ENCODE peak calls at places on chromosomes 3 and 15, in ten cellular contexts. D is epithelial cell of esophagus, Q is fibroblast of pulmonary artery, I is GM12865, M is cardiac muscle cell, P is fibroblast of lung, O is prostate gland, S is psoas muscle, J is A549, W is AG09309. V is an unnamed sample.

GRCh38 chr3:141894524-141895176 is 18.2 kb downstream of the ATP1B3 start:
- DNase-seq in D (peak), Q (peak), I (no peak), M (no peak), P (peak), O (no peak), S (no peak), J (peak), W (peak), V (peak)

GRCh38 chr3:149638401-149639092 is 19.3 kb downstream of the WWTR1 start:
- DNase-seq in D (peak), Q (no peak), I (no peak), M (no peak), P (peak), O (peak), S (no peak), J (no peak), W (no peak), V (no peak)

GRCh38 chr3:71372911-71373637 is 210.5 kb downstream of the FOXP1 start:
- DNase-seq in D (no peak), Q (no peak), I (no peak), M (no peak), P (no peak), O (no peak), S (no peak), J (no peak), W (no peak), V (no peak)

GRCh38 chr15:67149859-67150824 is 84.7 kb downstream of the SMAD3 start:
- DNase-seq in D (peak), Q (peak), I (peak), M (no peak), P (peak), O (no peak), S (peak), J (peak), W (peak), V (peak)

GRCh38 chr3:25119682-25120081 is 308.4 kb upstream of the RARB start:
- DNase-seq in D (no peak), Q (no peak), I (no peak), M (no peak), P (no peak), O (no peak), S (no peak), J (no peak), W (no peak), V (no peak)

GRCh38 chr15:63398456-63398855 is 16.8 kb upstream of the CA12 start:
- DNase-seq in D (no peak), Q (no peak), I (no peak), M (no peak), P (no peak), O (no peak), S (no peak), J (no peak), W (no peak), V (no peak)

GRCh38 chr3:109081746-109082510 is 36.0 kb downstream of the MORC1 start:
- DNase-seq in D (peak), Q (peak), I (peak), M (peak), P (peak), O (peak), S (no peak), J (peak), W (no peak), V (peak)

GRCh38 chr3:175940881-175941280 is 1081.7 kb downstream of the NAALADL2 start:
- DNase-seq in D (peak), Q (no peak), I (peak), M (no peak), P (no peak), O (no peak), S (no peak), J (peak), W (no peak), V (peak)

GRCh38 chr15:52804526-52805081 is 14.5 kb upstream of the ONECUT1 start:
- DNase-seq in D (no peak), Q (no peak), I (no peak), M (no peak), P (no peak), O (no peak), S (no peak), J (no peak), W (no peak), V (no peak)

GRCh38 chr3:8967553-8967952 is 4.3 kb upstream of the RAD18 start:
- DNase-seq in D (no peak), Q (no peak), I (no peak), M (no peak), P (no peak), O (no peak), S (no peak), J (no peak), W (no peak), V (no peak)

GRCh38 chr3:158916111-158916510 is 114.3 kb downstream of the MFSD1 start:
- DNase-seq in D (no peak), Q (no peak), I (no peak), M (no peak), P (no peak), O (no peak), S (no peak), J (no peak), W (no peak), V (no peak)

GRCh38 chr15:73897441-73898261 is 24.3 kb downstream of the TBC1D21 start:
- DNase-seq in D (peak), Q (peak), I (peak), M (peak), P (peak), O (no peak), S (peak), J (peak), W (peak), V (peak)

GRCh38 chr3:56858331-56858730 is 56.6 kb upstream of the ARHGEF3 start:
- DNase-seq in D (no peak), Q (no peak), I (no peak), M (no peak), P (no peak), O (peak), S (no peak), J (no peak), W (no peak), V (no peak)

GRCh38 chr3:147447224-147447623 is 38.1 kb downstream of the ZIC1 start:
- DNase-seq in D (no peak), Q (no peak), I (no peak), M (no peak), P (no peak), O (no peak), S (no peak), J (no peak), W (no peak), V (no peak)

GRCh38 chr3:37715358-37715757 is 146.3 kb upstream of the CTDSPL start:
- DNase-seq in D (no peak), Q (no peak), I (no peak), M (no peak), P (no peak), O (no peak), S (no peak), J (no peak), W (no peak), V (no peak)

GRCh38 chr3:61627768-61628185 is 66.4 kb downstream of the PTPRG start:
- DNase-seq in D (peak), Q (peak), I (no peak), M (no peak), P (peak), O (no peak), S (no peak), J (peak), W (peak), V (peak)

GRCh38 chr15:35320158-35320780 is 225.7 kb downstream of the DPH6 start:
- DNase-seq in D (no peak), Q (no peak), I (no peak), M (no peak), P (no peak), O (no peak), S (no peak), J (no peak), W (no peak), V (no peak)

GRCh38 chr3:49501258-49501609 is 31.2 kb downstream of the DAG1 start:
- DNase-seq in D (no peak), Q (no peak), I (no peak), M (no peak), P (no peak), O (no peak), S (peak), J (no peak), W (no peak), V (no peak)

GRCh38 chr3:159907828-159908227 is 80.8 kb upstream of the IL12A start:
- DNase-seq in D (no peak), Q (no peak), I (peak), M (no peak), P (no peak), O (no peak), S (no peak), J (no peak), W (no peak), V (no peak)

GRCh38 chr15:94135748-94136147 is 95.6 kb upstream of the MCTP2 start:
- DNase-seq in D (peak), Q (no peak), I (peak), M (no peak), P (no peak), O (no peak), S (no peak), J (peak), W (no peak), V (peak)

GRCh38 chr3:119176778-119177177 is 3.4 kb downstream of the UPK1B start:
- DNase-seq in D (no peak), Q (no peak), I (no peak), M (no peak), P (no peak), O (no peak), S (no peak), J (no peak), W (no peak), V (no peak)

GRCh38 chr3:1535361-1535760 is 442.5 kb downstream of the CNTN6 start:
- DNase-seq in D (no peak), Q (no peak), I (no peak), M (no peak), P (no peak), O (no peak), S (no peak), J (no peak), W (no peak), V (no peak)

GRCh38 chr15:79463043-79463780 is 31.1 kb downstream of the MINAR1 start:
- DNase-seq in D (no peak), Q (no peak), I (no peak), M (no peak), P (no peak), O (no peak), S (no peak), J (no peak), W (no peak), V (no peak)

GRCh38 chr15:55968923-55969322 is 24.5 kb downstream of the NEDD4 start:
- DNase-seq in D (no peak), Q (no peak), I (no peak), M (no peak), P (no peak), O (no peak), S (no peak), J (no peak), W (no peak), V (no peak)

GRCh38 chr3:19948192-19948591 is 1.3 kb downstream of the RAB5A start:
- DNase-seq in D (no peak), Q (no peak), I (no peak), M (no peak), P (no peak), O (no peak), S (no peak), J (no peak), W (no peak), V (no peak)

GRCh38 chr3:45910892-45911291 is 24.5 kb downstream of the CCR9 start:
- DNase-seq in D (no peak), Q (no peak), I (no peak), M (no peak), P (no peak), O (no peak), S (no peak), J (no peak), W (no peak), V (no peak)

GRCh38 chr3:72265661-72266370 is 480.9 kb upstream of the PROK2 start:
- DNase-seq in D (no peak), Q (no peak), I (peak), M (no peak), P (peak), O (no peak), S (no peak), J (no peak), W (no peak), V (no peak)

GRCh38 chr3:145943994-145944393 is 217.0 kb downstream of the PLOD2 start:
- DNase-seq in D (no peak), Q (no peak), I (no peak), M (no peak), P (no peak), O (no peak), S (no peak), J (no peak), W (no peak), V (no peak)

GRCh38 chr3:195100903-195101591 is 169.9 kb downstream of the XXYLT1 start:
- DNase-seq in D (peak), Q (peak), I (peak), M (no peak), P (peak), O (peak), S (no peak), J (no peak), W (peak), V (peak)

GRCh38 chr15:52331490-52332240 is 36.1 kb upstream of the MYO5C start:
- DNase-seq in D (peak), Q (peak), I (peak), M (peak), P (peak), O (peak), S (no peak), J (peak), W (no peak), V (peak)

GRCh38 chr3:186824430-186825139 is 17.9 kb upstream of the ADIPOQ start:
- DNase-seq in D (no peak), Q (no peak), I (no peak), M (no peak), P (no peak), O (no peak), S (no peak), J (no peak), W (no peak), V (no peak)
- TF ChIP-seq CTCF in D (no peak), Q (no peak), I (no peak), M (no peak), P (no peak), O (no peak), S (no peak), J (no peak), W (no peak), V (no peak)

GRCh38 chr3:22617372-22617771 is 585.8 kb upstream of the UBE2E2 start:
- DNase-seq in D (no peak), Q (no peak), I (no peak), M (no peak), P (no peak), O (no peak), S (no peak), J (no peak), W (no peak), V (no peak)
- H3K4me3 ChIP-seq in D (no peak), Q (no peak), I (no peak), M (no peak), P (no peak), O (no peak), S (no peak), J (no peak), W (no peak), V (no peak)

DNA sequence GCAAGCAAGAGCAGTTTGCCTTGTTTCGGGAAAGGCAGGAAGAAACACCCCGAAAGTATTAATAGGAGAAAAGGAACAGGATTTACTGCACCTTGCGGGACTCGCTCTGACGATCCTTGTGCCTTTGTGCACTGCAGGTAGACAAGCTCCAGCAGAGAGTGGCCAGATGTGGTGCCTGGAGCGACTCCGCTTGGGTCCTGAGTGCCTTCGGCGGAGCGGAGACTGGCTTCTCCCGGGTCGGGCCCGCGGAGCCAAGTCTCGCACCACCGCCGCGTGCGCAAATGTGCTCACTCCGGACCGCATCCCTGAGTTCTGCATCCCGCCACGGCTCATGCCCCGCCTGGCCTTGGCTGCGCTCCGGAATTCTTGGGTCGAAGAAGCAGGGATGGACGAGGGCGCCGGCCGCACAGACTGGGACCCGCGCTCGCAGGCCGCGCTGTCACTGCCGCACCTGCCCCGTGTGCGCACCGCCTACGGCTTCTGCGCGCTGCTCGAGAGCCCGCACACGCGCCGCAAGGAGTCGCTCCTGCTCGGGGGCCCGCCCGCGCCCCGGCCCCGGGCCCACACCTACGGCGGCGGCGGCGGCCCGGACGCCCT is 769 bp downstream of the C2CD4A start:
- DNase-seq in D (peak), Q (peak), I (no peak), M (peak), P (no peak), O (peak), S (peak), J (peak), W (no peak), V (no peak)
- TF ChIP-seq CTCF in D (no peak), Q (no peak), I (no peak), M (no peak), P (no peak), O (no peak), S (no peak), J (peak), W (no peak), V (no peak)

DNA sequence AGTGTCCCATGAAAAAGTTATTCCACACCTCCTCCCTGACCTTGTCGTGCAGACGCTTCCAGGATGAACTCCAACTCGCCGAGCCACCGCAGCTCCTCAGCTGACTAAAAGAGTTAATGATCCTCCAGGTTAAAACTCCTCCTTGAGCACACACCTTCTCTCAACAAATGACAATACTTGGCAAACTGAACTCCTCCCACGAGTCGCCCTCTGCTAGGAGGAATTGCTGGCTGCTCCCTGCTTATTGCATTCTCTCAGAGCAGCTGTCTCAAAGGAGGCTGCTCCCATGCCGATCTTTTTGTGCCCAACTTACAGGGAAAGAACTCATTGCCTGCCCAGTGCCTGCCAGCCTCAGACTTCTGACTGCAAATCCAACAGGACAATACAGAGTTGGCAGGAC is at the start of gene ATP13A4:
- DNase-seq in D (peak), Q (no peak), I (no peak), M (no peak), P (no peak), O (peak), S (no peak), J (no peak), W (no peak), V (peak)
- H3K4me3 ChIP-seq in D (peak), Q (no peak), I (no peak), M (no peak), P (no peak), O (no peak), S (no peak), J (no peak), W (no peak), V (peak)

DNA sequence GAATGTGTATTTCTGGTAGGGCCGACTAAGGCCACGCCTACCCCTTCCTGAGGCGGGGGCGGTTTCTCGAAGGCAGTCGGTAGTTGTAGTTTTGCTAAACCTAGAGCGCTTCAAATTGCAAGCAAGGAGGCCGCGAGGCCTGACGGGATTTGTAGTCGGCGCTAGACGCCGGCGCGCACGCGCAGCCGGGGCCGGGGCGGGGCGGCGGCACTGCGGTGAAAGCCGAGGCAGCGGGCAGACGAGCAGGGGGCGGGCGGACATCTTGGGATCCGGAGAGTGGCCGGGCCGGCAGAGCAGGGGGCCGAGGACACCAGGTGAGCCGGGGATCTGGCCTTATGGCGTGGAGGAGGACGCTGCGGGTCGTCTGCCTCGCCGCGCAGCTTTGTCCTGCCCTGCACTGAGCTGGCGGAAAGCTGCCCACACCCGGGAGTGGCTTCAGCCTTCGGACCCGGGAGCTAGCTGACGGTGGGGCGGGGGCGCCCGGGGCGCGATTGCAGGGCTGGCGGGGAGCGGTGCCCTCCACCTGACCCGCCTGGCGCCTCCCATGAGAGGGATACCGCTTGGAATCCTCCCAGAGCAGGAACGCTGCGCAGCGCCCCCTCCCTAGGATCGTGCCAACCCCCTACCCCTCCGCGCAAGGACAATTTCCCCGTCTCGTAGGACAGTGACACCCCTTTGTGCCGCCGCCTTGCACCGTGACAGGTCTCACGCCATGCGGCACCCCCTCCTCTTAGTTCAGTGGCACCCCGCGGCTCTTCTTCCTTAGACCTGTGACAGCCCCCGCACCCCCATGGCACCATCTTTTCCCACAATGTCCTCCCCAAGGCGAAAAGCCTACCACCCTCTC is at the start of gene AP2M1:
- DNase-seq in D (peak), Q (peak), I (peak), M (peak), P (peak), O (peak), S (peak), J (peak), W (peak), V (peak)
- TF ChIP-seq CTCF in D (no peak), Q (no peak), I (no peak), M (peak), P (no peak), O (no peak), S (no peak), J (no peak), W (no peak), V (peak)

DNA sequence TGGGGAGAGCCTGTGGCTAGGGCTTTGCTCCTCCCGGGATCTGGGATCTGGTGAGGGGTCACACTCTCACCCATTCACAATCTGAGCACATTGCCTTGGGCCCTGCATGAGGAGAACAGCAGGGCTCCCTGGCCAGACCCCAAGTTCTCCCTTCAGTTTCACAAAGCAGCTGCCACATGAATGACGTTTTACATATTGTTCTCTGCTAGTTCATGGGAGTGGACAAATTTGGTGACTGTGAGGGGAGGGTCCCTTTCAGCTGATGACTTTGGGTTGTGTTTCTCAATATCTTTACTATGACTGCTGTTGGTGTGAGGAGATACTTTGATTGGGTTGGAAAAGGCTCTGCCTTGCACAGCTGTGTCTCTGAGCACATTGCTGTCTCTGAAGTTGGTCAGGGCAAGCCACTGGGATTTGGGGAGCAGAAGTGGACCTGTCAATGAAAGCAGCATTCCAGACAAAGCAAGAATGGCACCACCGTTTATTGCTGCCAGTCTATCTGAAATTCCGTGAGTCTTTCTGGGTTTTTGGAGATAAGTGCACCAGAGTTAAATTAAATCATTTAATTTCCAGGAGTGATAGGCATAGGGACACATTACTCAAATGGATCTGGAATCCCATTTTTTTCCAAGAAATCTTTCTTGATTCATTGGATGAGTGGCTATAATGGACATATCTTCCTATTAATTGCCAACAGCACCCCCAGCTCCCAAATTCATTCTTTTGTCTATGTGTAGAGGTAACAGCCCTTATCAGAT is 10.3 kb downstream of the TIMP4 start:
- DNase-seq in D (no peak), Q (peak), I (no peak), M (no peak), P (peak), O (no peak), S (peak), J (no peak), W (no peak), V (no peak)
- H3K4me3 ChIP-seq in D (no peak), Q (no peak), I (no peak), M (no peak), P (no peak), O (no peak), S (no peak), J (no peak), W (no peak), V (no peak)

V was measured in bronchial epithelial cell.